ENCODE peak calls at places on chromosome 9, in nine cellular contexts. E is IMR-90, C is right lobe of liver, P is HepG2, X is WERI-Rb-1, J is GM23338, F is bronchial epithelial cell, N is natural killer cell, W is AG04450. A is an unnamed sample.

GRCh38 chr9:24416136-24416535 is 129.6 kb downstream of the IZUMO3 start:
- DNase-seq in E (no peak), C (no peak), P (no peak), X (no peak), J (no peak), F (no peak), N (no peak), W (no peak), A (no peak)

GRCh38 chr9:88950341-88951141 is 40.7 kb upstream of the S1PR3 start:
- DNase-seq in E (peak; percentile 84), C (no peak), P (peak; percentile 20), X (no peak), J (no peak), F (peak; percentile 87), N (no peak), W (no peak), A (peak; percentile 92)

GRCh38 chr9:76415154-76415553 is 20.9 kb upstream of the RFK start:
- DNase-seq in E (no peak), C (no peak), P (no peak), X (no peak), J (no peak), F (peak; percentile 43), N (no peak), W (no peak), A (peak; percentile 42)

GRCh38 chr9:91710148-91710547 is 239.9 kb downstream of the ROR2 start:
- DNase-seq in E (no peak), C (no peak), P (no peak), X (no peak), J (no peak), F (no peak), N (no peak), W (no peak), A (no peak)

GRCh38 chr9:3398232-3398648 is 127.6 kb downstream of the RFX3 start:
- DNase-seq in E (no peak), C (no peak), P (no peak), X (no peak), J (no peak), F (no peak), N (no peak), W (no peak), A (no peak)

GRCh38 chr9:121620777-121621437 is 30.5 kb upstream of the DAB2IP start:
- DNase-seq in E (no peak), C (no peak), P (peak; percentile 41), X (peak; percentile 79), J (peak; percentile 83), F (no peak), N (no peak), W (no peak), A (peak; percentile 40)

GRCh38 chr9:20363233-20363632 is 259.1 kb downstream of the MLLT3 start:
- DNase-seq in E (no peak), C (no peak), P (no peak), X (no peak), J (no peak), F (no peak), N (no peak), W (no peak), A (no peak)

GRCh38 chr9:135926402-135927194 is 19.3 kb upstream of the CAMSAP1 start:
- DNase-seq in E (peak; percentile 61), C (no peak), P (no peak), X (no peak), J (no peak), F (peak; percentile 88), N (peak; percentile 61), W (no peak), A (peak; percentile 94)

GRCh38 chr9:113913426-113914195 is 37.5 kb downstream of the ZNF618 start:
- DNase-seq in E (peak; percentile 28), C (no peak), P (no peak), X (no peak), J (no peak), F (no peak), N (no peak), W (no peak), A (no peak)

GRCh38 chr9:135329571-135330306 is 149.8 kb upstream of the PPP1R26 start:
- DNase-seq in E (no peak), C (no peak), P (no peak), X (no peak), J (peak; percentile 75), F (no peak), N (peak; percentile 7), W (no peak), A (no peak)

GRCh38 chr9:134328341-134328840 is 2.1 kb downstream of the RXRA start:
- DNase-seq in E (peak; percentile 47), C (peak; percentile 39), P (peak; percentile 89), X (peak; percentile 82), J (no peak), F (no peak), N (no peak), W (no peak), A (no peak)

DNA sequence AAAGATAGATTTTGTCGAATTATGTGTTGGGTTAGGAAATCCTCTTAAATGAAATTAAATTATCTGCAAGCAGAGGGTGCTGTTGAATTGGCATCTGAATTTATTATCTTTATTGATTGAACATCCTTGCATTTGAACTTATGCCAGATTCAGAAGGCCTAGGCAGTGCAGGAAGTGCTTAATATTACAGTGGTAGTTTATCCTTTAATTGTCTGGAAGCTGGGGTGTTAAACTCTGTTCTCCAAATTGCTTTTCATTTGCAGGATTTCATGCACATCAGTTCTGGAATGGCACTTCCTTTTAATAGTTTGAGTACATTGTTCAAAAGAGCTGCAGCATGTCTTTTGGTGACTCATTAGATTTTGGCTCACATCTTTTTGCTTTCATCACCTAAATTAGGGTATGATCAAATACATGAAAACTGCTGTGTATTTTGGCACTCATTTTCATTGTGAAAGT is 186.3 kb downstream of the KDM4C start:
- DNase-seq in E (peak; percentile 82), C (no peak), P (no peak), X (no peak), J (no peak), F (peak; percentile 71), N (no peak), W (no peak), A (peak; percentile 85)
- TF ChIP-seq CTCF in E (no peak), C (peak; percentile 42), P (no peak), X (no peak), J (no peak), F (no peak), N (no peak), W (no peak), A (no peak)

GRCh38 chr9:38334234-38334633 is 58.3 kb upstream of the ALDH1B1 start:
- DNase-seq in E (no peak), C (no peak), P (peak; percentile 31), X (no peak), J (peak; percentile 72), F (no peak), N (no peak), W (no peak), A (peak; percentile 31)
- TF ChIP-seq CTCF in E (no peak), C (peak; percentile 48), P (peak; percentile 71), X (peak; percentile 67), J (peak; percentile 84), F (peak; percentile 41), N (no peak), W (peak; percentile 35), A (peak; percentile 17)

GRCh38 chr9:77841739-77842386 is 189.7 kb downstream of the GNAQ start:
- DNase-seq in E (no peak), C (no peak), P (no peak), X (no peak), J (no peak), F (peak; percentile 17), N (no peak), W (no peak), A (no peak)
- TF ChIP-seq CTCF in E (peak; percentile 32), C (peak; percentile 23), P (peak; percentile 40), X (no peak), J (peak; percentile 37), F (peak; percentile 18), N (peak; percentile 25), W (peak; percentile 40), A (peak; percentile 29)

GRCh38 chr9:81637276-81637675 is 52.1 kb downstream of the TLE1 start:
- DNase-seq in E (peak; percentile 18), C (no peak), P (no peak), X (no peak), J (no peak), F (no peak), N (no peak), W (no peak), A (no peak)

GRCh38 chr9:81634915-81635516 is 54.3 kb downstream of the TLE1 start:
- DNase-seq in E (peak; percentile 79), C (no peak), P (peak; percentile 66), X (no peak), J (no peak), F (no peak), N (no peak), W (no peak), A (no peak)

GRCh38 chr9:81635526-81636279 is 53.6 kb downstream of the TLE1 start:
- DNase-seq in E (peak; percentile 75), C (no peak), P (no peak), X (no peak), J (no peak), F (no peak), N (no peak), W (no peak), A (no peak)

GRCh38 chr9:81634437-81634836 is 54.9 kb downstream of the TLE1 start:
- DNase-seq in E (no peak), C (no peak), P (peak; percentile 31), X (no peak), J (no peak), F (no peak), N (no peak), W (no peak), A (no peak)

GRCh38 chr9:81636280-81636653 is 53.1 kb downstream of the TLE1 start:
- DNase-seq in E (no peak), C (no peak), P (no peak), X (no peak), J (no peak), F (no peak), N (no peak), W (no peak), A (no peak)
- TF ChIP-seq CTCF in E (no peak), C (no peak), P (no peak), X (no peak), J (no peak), F (no peak), N (no peak), W (no peak), A (no peak)

GRCh38 chr9:2181794-2182193 is 166.6 kb downstream of the SMARCA2 start:
- DNase-seq in E (peak; percentile 7), C (no peak), P (no peak), X (peak; percentile 40), J (peak; percentile 94), F (no peak), N (no peak), W (no peak), A (peak; percentile 53)
- TF ChIP-seq CTCF in E (peak; percentile 35), C (peak; percentile 41), P (peak; percentile 61), X (peak; percentile 71), J (peak; percentile 92), F (peak; percentile 65), N (peak; percentile 23), W (peak; percentile 50), A (peak; percentile 52)

GRCh38 chr9:127204771-127205470 is 59.7 kb upstream of the GARNL3 start:
- DNase-seq in E (peak; percentile 49), C (no peak), P (peak; percentile 31), X (peak; percentile 99), J (peak; percentile 44), F (peak; percentile 16), N (no peak), W (no peak), A (peak; percentile 69)
- TF ChIP-seq CTCF in E (peak; percentile 49), C (peak; percentile 33), P (peak; percentile 33), X (peak; percentile 72), J (peak; percentile 32), F (peak; percentile 25), N (no peak), W (peak; percentile 46), A (no peak)

GRCh38 chr9:130860458-130861316 is 25.6 kb downstream of the ABL1 start:
- DNase-seq in E (peak; percentile 99), C (peak; percentile 70), P (no peak), X (no peak), J (peak; percentile 58), F (peak; percentile 80), N (no peak), W (peak; percentile 83), A (no peak)
- TF ChIP-seq CTCF in E (peak; percentile 55), C (peak; percentile 19), P (no peak), X (no peak), J (peak; percentile 39), F (peak; percentile 59), N (no peak), W (peak; percentile 35), A (no peak)